ENCODE peak calls at places on chromosomes 2 and 18, in six cellular contexts. Y, M, Z, H, O and B are unnamed samples.

GRCh38 chr2:152432206-152432653 is 97.3 kb downstream of the FMNL2 start:
- DNase-seq in Y (no peak), M (peak), Z (peak), H (no peak), O (peak), B (peak)

GRCh38 chr2:234964631-234965461 is 13.0 kb downstream of the SH3BP4 start:
- DNase-seq in Y (no peak), M (no peak), Z (peak), H (no peak), O (peak), B (no peak)

GRCh38 chr2:112869258-112869842 is 32.8 kb upstream of the IL1B start:
- DNase-seq in Y (peak), M (peak), Z (peak), H (no peak), O (peak), B (peak)

GRCh38 chr2:113791697-113792590 is 35.5 kb upstream of the SLC35F5 start:
- DNase-seq in Y (no peak), M (no peak), Z (no peak), H (no peak), O (no peak), B (peak)

GRCh38 chr2:226561962-226562361 is 237.7 kb downstream of the IRS1 start:
- DNase-seq in Y (no peak), M (peak), Z (no peak), H (no peak), O (no peak), B (peak)

GRCh38 chr2:218368621-218369153 is 12.0 kb downstream of the CATIP start:
- DNase-seq in Y (no peak), M (no peak), Z (peak), H (no peak), O (peak), B (peak)

GRCh38 chr2:61157371-61158003 is 4.5 kb upstream of the C2orf74 start:
- DNase-seq in Y (no peak), M (no peak), Z (no peak), H (no peak), O (no peak), B (no peak)

GRCh38 chr2:219560037-219560892 is 11.1 kb downstream of the OBSL1 start:
- DNase-seq in Y (no peak), M (peak), Z (no peak), H (no peak), O (no peak), B (no peak)

GRCh38 chr18:62730926-62731325 is 15.6 kb downstream of the PHLPP1 start:
- DNase-seq in Y (no peak), M (no peak), Z (no peak), H (no peak), O (no peak), B (no peak)

GRCh38 chr18:58996131-58996632 is 131.5 kb downstream of the ZNF532 start:
- DNase-seq in Y (peak), M (no peak), Z (peak), H (no peak), O (no peak), B (peak)

GRCh38 chr2:168639024-168639423 is 163.4 kb upstream of the NOSTRIN start:
- DNase-seq in Y (no peak), M (no peak), Z (no peak), H (no peak), O (no peak), B (no peak)
- TF ChIP-seq CTCF in Y (no peak), M (no peak), Z (no peak), H (no peak), O (no peak), B (no peak)

DNA sequence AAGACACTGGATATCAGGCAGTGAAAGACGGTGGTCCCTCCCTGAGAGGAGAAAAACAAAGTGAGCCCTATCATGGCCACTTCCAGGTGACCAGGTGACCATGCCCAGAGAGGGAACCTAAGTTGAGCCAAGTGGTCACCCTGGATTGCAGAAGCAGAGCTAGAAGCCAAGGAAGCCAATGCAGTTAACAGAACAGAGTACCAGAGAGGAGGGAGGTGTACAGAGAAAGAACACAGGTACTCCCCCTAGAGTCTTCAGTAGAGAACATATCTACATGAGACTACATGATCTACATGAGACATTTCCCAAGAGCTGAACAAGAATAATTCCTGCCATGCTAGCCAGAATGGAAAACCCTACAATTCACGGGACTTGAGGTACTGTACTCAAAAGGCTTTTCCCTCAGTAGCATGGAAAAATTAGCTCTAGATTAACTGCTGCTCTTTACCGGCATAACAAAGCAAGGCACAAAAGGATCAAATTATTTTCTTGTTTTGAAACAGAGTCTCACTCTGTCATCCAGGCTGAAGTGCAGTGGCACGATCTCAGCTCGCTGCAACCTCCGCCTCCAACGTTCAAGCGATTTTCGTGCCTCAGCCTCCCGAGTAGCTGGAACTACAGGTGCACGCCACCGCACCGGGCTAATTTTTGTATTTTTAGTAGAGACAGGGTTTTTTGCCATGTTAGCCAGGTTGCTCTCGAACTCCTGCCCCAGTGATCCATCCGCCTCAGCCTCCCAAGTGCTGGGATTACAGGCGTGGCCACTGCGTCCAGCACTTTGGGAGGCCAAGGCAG is 23.5 kb downstream of the ROCK2 start:
- DNase-seq in Y (no peak), M (no peak), Z (no peak), H (no peak), O (no peak), B (peak)
- TF ChIP-seq CTCF in Y (no peak), M (no peak), Z (no peak), H (no peak), O (no peak), B (peak)

DNA sequence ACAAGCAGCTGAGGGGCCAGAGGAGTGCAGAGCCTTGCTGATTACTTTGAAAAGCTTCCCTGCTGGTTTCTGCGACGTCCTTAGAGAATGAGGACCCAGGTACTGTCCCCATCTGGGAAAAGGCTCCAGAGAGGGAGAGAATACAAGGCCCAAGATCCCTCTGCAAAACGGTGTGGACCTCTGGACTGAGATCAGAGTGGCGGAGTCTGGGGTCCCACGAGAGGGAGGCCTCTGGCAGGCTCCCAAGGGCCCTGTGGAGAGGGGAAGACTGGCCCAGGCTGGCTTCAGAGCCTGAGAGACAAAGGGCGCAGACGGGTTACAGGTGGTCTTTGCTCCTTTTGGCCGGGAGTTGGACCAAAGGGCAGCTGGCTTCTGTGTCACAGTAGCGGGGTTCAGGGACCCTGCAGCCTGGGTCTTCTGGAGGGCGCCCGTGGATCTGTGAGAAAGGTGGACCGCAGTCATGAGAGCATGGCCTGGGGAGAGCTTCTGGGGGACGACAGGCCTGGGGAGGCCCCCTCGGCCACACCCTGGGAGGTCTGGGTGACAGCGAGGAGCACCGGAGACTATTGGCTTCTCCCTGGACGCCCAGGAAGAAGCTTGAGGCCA is 805 bp downstream of the SNORC start:
- DNase-seq in Y (no peak), M (no peak), Z (no peak), H (no peak), O (no peak), B (no peak)
- TF ChIP-seq CTCF in Y (no peak), M (no peak), Z (no peak), H (no peak), O (no peak), B (no peak)

DNA sequence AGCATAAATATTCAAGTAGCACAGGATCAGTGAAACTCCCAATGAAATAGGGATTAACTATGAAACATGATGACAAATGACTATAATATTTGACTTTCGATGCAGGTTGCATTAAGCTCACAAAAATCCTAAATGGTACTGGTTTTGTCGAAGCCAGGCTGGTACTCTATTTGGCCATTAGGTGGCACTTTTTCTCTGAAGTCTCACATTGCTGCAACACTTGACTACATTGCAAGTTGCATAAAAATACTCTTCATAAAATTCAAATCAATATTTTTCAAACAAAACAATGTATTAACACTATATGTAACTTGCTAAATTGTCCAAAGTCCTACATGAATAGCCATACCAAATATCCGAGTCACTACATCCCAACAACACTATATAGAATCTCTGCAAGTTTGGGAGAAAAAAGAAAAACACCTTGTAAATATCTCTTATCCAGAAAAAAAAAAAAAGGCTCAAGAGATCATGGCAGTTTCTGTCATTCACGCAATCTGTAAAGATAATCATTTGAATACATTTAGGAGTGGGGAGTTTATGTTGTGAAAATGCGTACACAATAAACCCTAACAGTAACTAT is 9.5 kb downstream of the RTTN start:
- DNase-seq in Y (no peak), M (peak), Z (peak), H (no peak), O (no peak), B (peak)
- TF ChIP-seq CTCF in Y (peak), M (peak), Z (peak), H (peak), O (peak), B (peak)